ENCODE peak calls at places on chromosomes 5 and 9, in four cellular contexts. K is A549, L is HCT116, X is IMR-90. A is an unnamed sample.

GRCh38 chr9:5326893-5327548 is 12.7 kb downstream of the RLN1 start:
- DNase-seq in L (no peak), K (no peak), X (peak; percentile 2), A (no peak)

GRCh38 chr5:36279054-36279698 is 22.5 kb downstream of the RANBP3L start:
- DNase-seq in L (no peak), X (no peak), K (no peak), A (no peak)

GRCh38 chr9:133050142-133050541 is 11.6 kb upstream of the CEL start:
- DNase-seq in X (peak; percentile 16), K (no peak), L (no peak), A (no peak)

GRCh38 chr9:123349691-123350480 is 6.1 kb upstream of the CRB2 start:
- DNase-seq in K (peak; percentile 88), X (peak; percentile 43), L (peak; percentile 48), A (no peak)

GRCh38 chr9:109001275-109001676 is 12.0 kb downstream of the CTNNAL1 start:
- DNase-seq in L (peak; percentile 83), X (peak; percentile 93), K (peak; percentile 47), A (no peak)

GRCh38 chr5:142053434-142054253 is 40.8 kb upstream of the GNPDA1 start:
- DNase-seq in X (peak; percentile 43), K (no peak), L (peak; percentile 27), A (no peak)

GRCh38 chr5:37971483-37972024 is 131.7 kb upstream of the GDNF start:
- DNase-seq in K (no peak), X (no peak), L (no peak), A (no peak)

GRCh38 chr9:134186471-134187109 is 22.2 kb upstream of the RNU6ATAC start:
- DNase-seq in X (no peak), K (no peak), L (no peak), A (no peak)

GRCh38 chr5:111512026-111512405 is 319 bp downstream of the STARD4 start:
- DNase-seq in X (peak; percentile 31), L (no peak), K (peak; percentile 26), A (no peak)

GRCh38 chr5:139636207-139636792 is 11.8 kb upstream of the CXXC5 start:
- DNase-seq in L (no peak), X (no peak), K (no peak), A (peak; percentile 97)

DNA sequence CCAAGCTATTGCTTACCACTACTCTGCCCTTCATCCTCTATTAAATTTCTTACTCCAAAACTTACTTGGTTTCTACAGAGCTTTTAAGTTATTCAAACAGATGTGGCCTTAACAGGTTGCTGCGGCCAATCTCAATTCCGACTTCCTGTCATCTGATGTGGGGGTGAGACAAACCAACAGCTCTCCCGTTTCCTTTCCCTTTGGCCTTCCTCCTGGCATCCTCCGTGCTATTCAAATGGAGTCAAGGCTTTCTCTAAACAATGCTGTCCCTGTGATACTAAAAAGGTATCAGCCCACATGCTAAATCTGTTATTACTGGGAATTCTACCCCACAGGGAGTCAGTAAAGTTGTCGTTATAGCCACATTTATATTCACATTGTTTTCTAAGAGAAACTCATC is 11.8 kb downstream of the RBM18 start:
- DNase-seq in X (no peak), L (no peak), K (no peak), A (no peak)
- TF ChIP-seq CEBPB in X (no peak), L (no peak), K (no peak), A (no peak)

DNA sequence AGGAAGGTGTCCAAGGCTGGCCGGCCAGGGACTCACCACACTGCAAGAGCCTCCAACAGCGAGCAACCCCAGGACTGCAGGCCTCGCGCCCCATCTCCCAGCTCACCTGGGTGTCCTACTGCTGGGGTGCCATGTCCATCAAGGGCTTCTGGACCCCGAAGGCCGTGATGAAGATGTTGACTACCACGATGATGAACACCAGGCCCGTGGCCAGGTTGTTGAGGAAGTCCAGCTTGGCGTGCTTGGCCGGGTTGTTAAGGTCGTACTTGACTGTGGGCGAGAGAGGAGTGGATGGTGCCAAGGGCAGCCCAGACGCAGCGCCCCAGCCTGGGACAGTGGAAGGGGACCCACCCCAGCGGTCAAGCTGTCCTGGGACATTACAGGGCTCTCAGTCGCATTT is 9.3 kb downstream of the NINJ1 start:
- DNase-seq in X (no peak), L (no peak), K (no peak), A (no peak)
- TF ChIP-seq CEBPB in X (no peak), L (no peak), K (no peak), A (no peak)

GRCh38 chr5:8913522-8913921 is 632.4 kb downstream of the SEMA5A start:
- DNase-seq in X (no peak), L (no peak), K (no peak), A (no peak)
- TF ChIP-seq CEBPB in X (no peak), L (no peak), K (no peak), A (no peak)

DNA sequence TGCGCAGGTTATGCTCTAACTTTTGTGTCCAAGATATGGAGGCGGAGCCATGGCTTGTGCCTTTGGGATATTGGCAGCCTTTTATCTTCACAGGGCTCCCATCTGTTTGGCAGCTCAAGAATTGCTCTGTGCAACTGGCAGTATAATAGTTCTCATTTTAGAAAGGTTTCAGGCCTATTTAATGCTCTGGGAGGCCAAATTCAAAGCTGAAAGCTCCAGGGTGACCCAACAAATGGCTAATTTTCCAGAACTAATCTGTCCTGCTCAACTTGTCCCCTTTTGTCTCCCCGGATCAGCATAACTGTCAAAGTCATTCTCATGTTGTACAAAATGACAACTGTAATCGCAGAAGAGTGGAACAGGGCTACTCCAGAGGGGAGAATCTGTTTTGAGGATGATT is 52.6 kb upstream of the CXCL14 start:
- DNase-seq in X (no peak), K (no peak), L (no peak), A (no peak)
- TF ChIP-seq CEBPB in X (no peak), K (no peak), L (no peak), A (no peak)

DNA sequence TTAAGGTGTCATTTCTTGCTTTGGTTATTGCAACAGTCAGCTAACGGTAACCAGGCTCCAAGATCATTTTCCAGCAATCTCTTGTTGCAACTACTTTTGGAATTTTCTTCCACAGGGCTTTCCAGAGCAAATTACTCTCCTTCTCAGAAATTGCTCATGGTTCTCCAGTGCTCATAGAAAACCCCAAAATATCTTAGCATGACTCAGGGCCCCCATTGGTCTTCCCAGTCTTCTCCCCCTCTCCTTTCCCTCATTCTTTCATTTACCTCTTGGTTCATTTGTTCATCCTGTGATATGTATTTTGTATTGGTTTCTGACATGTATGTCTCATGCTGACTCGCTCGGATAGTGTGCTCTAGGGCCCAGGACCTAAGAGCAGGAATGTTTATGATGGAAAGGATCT is 35.6 kb downstream of the WWC1 start:
- DNase-seq in L (no peak), X (peak; percentile 73), K (no peak), A (no peak)
- TF ChIP-seq CEBPB in L (no peak), X (peak; percentile 79), K (no peak), A (no peak)

DNA sequence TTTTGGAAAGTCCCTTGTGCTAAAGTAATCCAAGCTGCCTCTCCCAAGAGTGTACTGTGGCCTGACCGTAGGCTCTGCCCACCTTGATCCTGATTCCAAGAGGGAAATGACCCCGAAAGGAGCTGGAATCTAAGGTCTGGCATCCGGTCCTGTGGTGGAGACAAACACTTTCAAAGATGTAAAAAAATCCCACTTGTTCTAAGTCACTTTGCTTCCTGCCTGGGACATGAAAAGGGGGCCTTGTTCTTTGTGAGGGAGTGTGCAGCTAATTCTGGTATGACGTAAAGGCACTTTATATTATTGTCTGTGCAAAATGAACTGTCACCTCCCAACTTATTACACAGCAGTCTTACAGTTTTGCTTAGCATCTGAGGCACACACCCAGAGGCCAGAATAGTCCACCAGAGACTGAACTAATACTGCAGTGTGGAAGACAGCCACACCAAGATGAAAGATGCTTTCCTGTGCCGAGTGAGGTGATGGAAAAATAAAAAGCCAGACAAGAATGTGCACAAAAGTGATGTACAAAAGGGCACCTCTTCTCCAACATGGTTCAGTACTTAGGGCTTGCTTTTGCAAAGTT is 128.7 kb downstream of the SLC12A2 start:
- DNase-seq in K (no peak), L (no peak), X (no peak), A (no peak)
- TF ChIP-seq CEBPB in K (no peak), L (no peak), X (no peak), A (no peak)

GRCh38 chr5:68544091-68544655 is 328.6 kb downstream of the PIK3R1 start:
- DNase-seq in X (no peak), L (no peak), K (no peak), A (no peak)

GRCh38 chr5:68542207-68542606 is 326.7 kb downstream of the PIK3R1 start:
- DNase-seq in K (no peak), L (no peak), X (peak; percentile 38), A (no peak)

GRCh38 chr5:68538886-68539420 is 323.4 kb downstream of the PIK3R1 start:
- DNase-seq in X (no peak), K (no peak), L (no peak), A (no peak)

GRCh38 chr5:68543212-68543611 is 327.7 kb downstream of the PIK3R1 start:
- DNase-seq in K (no peak), L (no peak), X (no peak), A (no peak)

DNA sequence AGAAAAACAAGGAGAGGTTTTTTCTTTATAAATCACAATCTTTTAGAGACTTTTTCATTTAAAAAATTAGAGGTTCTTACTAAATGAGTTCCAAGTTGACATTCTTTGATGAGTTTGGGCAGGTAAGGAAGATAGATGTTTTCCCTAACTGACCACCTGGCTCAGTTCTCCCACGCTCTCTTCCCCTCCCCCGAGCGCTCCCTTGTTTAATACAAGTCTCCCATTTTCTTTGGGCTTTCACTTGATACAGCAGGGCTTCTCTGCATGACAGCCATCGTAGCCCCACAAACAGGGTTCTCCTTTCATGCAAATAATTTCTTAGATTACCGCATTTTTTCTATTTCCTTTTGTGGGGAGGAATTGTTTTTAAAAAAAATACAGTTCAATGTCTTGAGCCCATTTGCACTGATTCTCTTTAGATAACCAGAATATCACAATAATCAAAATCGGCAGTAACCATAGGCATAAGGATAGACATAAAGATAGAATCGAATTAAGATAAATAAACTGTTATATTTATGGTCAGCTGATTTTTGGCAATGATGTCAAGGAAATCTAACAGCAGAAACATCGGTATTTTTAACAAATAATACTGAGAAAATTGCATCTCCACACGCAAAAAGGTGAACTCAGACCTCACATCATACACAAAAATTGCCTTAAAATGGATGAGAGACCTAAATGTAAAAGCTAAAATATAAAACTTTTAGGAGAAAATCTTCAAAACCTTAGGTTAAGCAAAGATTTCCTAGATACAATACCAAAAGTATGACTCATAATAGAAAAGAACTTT is 325.4 kb downstream of the PIK3R1 start:
- DNase-seq in X (no peak), K (no peak), L (no peak), A (no peak)
- TF ChIP-seq CEBPB in X (no peak), K (no peak), L (no peak), A (no peak)

GRCh38 chr9:129131300-129132145 is 20.3 kb downstream of the PTPA start:
- DNase-seq in K (peak; percentile 93), L (peak; percentile 38), X (peak; percentile 55), A (no peak)
- TF ChIP-seq CEBPB in K (no peak), L (no peak), X (no peak), A (no peak)

GRCh38 chr5:100901851-100902341 is 1.2 kb downstream of the ST8SIA4 start:
- DNase-seq in X (no peak), K (no peak), L (no peak), A (no peak)
- TF ChIP-seq CEBPB in X (no peak), K (no peak), L (no peak), A (no peak)